ENCODE peak calls at places on chromosomes 13 and 19, in four cellular contexts. P is OCI-LY7, F is RWPE1, H is neural crest cell. K is an unnamed sample.

GRCh38 chr13:103525530-103525929 is 459.3 kb upstream of the SLC10A2 start:
- DNase-seq in P (no peak), H (no peak), F (no peak), K (no peak)

GRCh38 chr13:25881136-25881926 is 170.5 kb downstream of the SHISA2 start:
- DNase-seq in H (no peak), F (no peak), P (no peak), K (no peak)

GRCh38 chr19:4164262-4164661 is 10.8 kb downstream of the CREB3L3 start:
- DNase-seq in F (no peak), H (no peak), P (no peak), K (no peak)

GRCh38 chr13:46640843-46641242 is 87.9 kb downstream of the LRCH1 start:
- DNase-seq in H (no peak), P (no peak), F (peak), K (no peak)

GRCh38 chr19:655691-656090 is 7.3 kb downstream of the RNF126 start:
- DNase-seq in H (no peak), P (no peak), F (no peak), K (no peak)

GRCh38 chr19:40799558-40800338 is 757 bp downstream of the EGLN2 start:
- DNase-seq in F (no peak), H (peak), P (peak), K (no peak)

GRCh38 chr19:5172859-5173577 is 167.6 kb downstream of the PTPRS start:
- DNase-seq in P (no peak), H (no peak), F (peak), K (no peak)

GRCh38 chr19:30691767-30692516 is 319.8 kb downstream of the ZNF536 start:
- DNase-seq in H (no peak), F (no peak), P (no peak), K (no peak)

GRCh38 chr13:36275190-36276002 is 22.2 kb downstream of the CCDC169 start:
- DNase-seq in H (peak), P (peak), F (peak), K (no peak)

GRCh38 chr13:30905932-30906383 is at the start of gene MEDAG:
- DNase-seq in P (no peak), F (no peak), H (no peak), K (no peak)

GRCh38 chr19:48218964-48219363 is 36.7 kb downstream of the CARD8 start:
- DNase-seq in P (no peak), F (no peak), H (no peak), K (no peak)

GRCh38 chr19:11659612-11660011 is 62.3 kb downstream of the ZNF627 start:
- DNase-seq in P (peak), H (no peak), F (peak), K (no peak)
- TF ChIP-seq CTCF in P (peak), H (peak), F (no peak), K (peak)

GRCh38 chr19:37551123-37551993 is 43.2 kb downstream of the ZNF571 start:
- DNase-seq in F (peak), P (no peak), H (no peak), K (no peak)
- TF ChIP-seq CTCF in F (no peak), P (no peak), H (no peak), K (no peak)

DNA sequence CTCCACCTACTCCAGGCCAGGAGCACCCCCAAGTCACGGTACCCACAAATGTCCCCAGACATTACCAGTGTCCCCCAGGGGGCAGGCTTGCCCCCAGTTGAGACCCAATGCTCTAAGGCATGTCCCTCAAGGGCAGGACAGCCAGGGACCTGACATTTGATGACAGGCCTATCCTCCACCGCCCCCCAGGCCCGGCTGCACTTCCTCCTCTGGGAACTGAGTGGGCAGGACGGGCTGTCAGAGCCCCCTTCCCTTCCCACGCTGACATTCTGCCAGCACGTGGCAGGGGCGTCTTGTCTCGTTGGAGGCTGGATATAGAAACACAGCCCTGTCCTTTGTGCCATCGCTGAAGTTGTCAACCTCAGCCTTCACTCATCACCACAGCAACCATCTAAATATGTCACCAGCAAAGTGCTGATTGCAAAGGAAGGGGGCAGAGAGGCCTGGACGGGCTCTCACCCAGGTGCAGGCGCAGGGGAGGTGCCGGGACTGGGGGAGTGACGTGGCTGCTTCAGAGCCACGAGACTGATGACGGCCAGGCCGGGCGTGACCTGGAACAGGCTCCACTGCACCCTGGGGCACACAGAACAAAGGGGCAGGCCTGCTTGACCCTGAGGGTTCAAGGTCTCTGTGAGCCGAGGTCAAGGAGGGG is 38.4 kb downstream of the GNG7 start:
- DNase-seq in F (no peak), P (peak), H (peak), K (no peak)
- TF ChIP-seq CTCF in F (no peak), P (peak), H (no peak), K (no peak)

GRCh38 chr13:49248433-49249002 is 793 bp downstream of the CDADC1 start:
- DNase-seq in F (peak), H (no peak), P (peak), K (no peak)

GRCh38 chr13:49246850-49247721 is 639 bp upstream of the CDADC1 start:
- DNase-seq in H (no peak), F (no peak), P (no peak), K (no peak)

GRCh38 chr13:49253310-49253709 is 5.6 kb downstream of the CDADC1 start:
- DNase-seq in H (no peak), F (no peak), P (no peak), K (no peak)

GRCh38 chr13:49247722-49248432 is at the start of gene CDADC1:
- DNase-seq in F (peak), P (peak), H (peak), K (peak)
- TF ChIP-seq CTCF in F (no peak), P (peak), H (no peak), K (no peak)

GRCh38 chr13:77029436-77029835 is 2.5 kb upstream of the FBXL3 start:
- DNase-seq in F (no peak), H (no peak), P (no peak), K (no peak)

GRCh38 chr13:77026255-77026782 is 640 bp downstream of the FBXL3 start:
- DNase-seq in F (peak), H (peak), P (peak), K (peak)

GRCh38 chr13:77022341-77022740 is 4.6 kb downstream of the FBXL3 start:
- DNase-seq in F (no peak), P (no peak), H (no peak), K (no peak)

GRCh38 chr13:77028202-77028601 is 1.2 kb upstream of the FBXL3 start:
- DNase-seq in F (no peak), P (no peak), H (no peak), K (no peak)

DNA sequence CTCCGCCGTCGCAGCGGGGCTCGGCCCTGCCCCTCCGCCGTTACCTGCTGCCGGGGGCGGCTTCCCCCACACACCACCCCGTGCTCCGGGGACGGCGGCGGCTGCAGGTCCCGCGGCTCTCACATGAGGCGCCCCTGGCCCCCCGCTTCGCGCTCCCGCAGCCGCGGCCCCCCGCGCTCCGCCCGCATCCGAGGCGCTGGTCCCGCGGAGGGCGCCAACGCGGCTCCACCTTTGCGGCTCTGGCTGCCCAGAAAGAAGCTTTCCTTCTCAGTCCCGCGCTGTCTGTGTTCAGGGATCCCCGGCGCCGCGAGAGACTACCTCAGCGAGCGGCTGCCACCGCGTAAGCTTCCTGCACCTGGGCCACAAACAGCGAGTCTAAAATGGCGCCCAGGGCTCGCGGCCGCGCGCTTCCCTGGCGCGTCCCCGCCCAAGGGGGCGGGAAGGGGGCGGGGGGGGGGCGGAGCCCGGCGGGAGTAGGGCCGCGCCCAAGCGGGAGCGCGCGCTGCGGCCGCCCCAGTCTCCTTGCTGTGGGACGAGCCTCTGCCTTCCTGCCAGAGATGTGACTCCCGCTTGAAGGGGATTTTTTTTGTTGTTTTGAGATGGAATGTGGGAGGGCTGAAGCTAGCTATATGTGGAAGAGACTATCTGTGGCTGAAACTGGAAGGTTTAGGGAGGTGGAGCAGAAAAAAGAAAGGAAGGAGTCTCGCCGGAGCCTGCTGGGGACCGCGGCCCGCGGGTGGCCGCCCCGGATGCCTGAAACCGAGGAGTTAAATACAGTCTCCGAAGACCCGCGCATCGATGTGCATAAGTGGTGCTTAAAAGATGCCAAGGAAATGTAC is at the start of gene FBXL3:
- DNase-seq in P (peak), H (peak), F (peak), K (peak)
- TF ChIP-seq CTCF in P (no peak), H (no peak), F (no peak), K (no peak)

GRCh38 chr13:69579351-69579750 is 528.3 kb upstream of the ATXN8OS start:
- DNase-seq in P (no peak), H (no peak), F (no peak), K (no peak)
- TF ChIP-seq CTCF in P (peak), H (peak), F (peak), K (peak)

DNA sequence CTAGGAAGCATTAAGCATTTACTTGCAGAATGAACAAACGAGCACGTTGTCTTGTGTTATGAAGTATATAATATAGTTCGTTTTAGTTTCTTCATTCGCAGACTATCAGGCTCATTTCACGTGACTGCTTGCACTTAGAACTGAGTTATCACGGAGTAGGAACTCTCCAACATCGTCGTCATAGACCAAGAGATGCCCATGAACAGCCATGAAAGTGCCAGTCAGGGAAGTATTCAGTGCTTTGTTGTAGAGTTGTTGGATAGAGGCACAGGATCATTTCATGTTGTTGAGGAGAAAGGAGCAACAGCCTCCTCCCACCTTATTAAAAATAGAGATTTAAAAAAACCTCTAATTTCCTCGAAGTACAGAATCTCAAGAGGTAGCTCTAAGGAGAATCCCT is 969 bp upstream of the IL17D start:
- DNase-seq in H (no peak), F (no peak), P (peak), K (no peak)
- TF ChIP-seq CTCF in H (no peak), F (no peak), P (no peak), K (no peak)

GRCh38 chr19:16135410-16136127 is 7.9 kb upstream of the HSH2D start:
- DNase-seq in F (no peak), H (no peak), P (no peak), K (no peak)
- TF ChIP-seq CTCF in F (no peak), H (no peak), P (no peak), K (no peak)

K was measured in progenitor cell of endocrine pancreas.